ENCODE peak calls at places on chromosomes 13 and 19, in four cellular contexts. Z, C, S and X are unnamed samples.

GRCh38 chr13:74026753-74027152 is 107.5 kb downstream of the KLF12 start:
- DNase-seq in Z (peak; percentile 44), C (no peak), S (peak; percentile 67), X (no peak)

GRCh38 chr19:11504502-11505031 is 1.1 kb downstream of the ZNF653 start:
- DNase-seq in Z (no peak), S (no peak), C (no peak), X (no peak)

GRCh38 chr19:18122860-18123795 is 25.6 kb downstream of the MAST3 start:
- DNase-seq in C (no peak), S (no peak), Z (no peak), X (peak; percentile 52)

GRCh38 chr13:105518086-105518485 is 1017.4 kb downstream of the EFNB2 start:
- DNase-seq in Z (no peak), S (no peak), C (no peak), X (no peak)

GRCh38 chr13:43816401-43816889 is 29.7 kb upstream of the ENOX1 start:
- DNase-seq in Z (no peak), S (no peak), C (no peak), X (peak; percentile 25)

GRCh38 chr19:7931221-7932061 is 5.5 kb upstream of the CTXN1 start:
- DNase-seq in Z (no peak), C (peak; percentile 26), S (no peak), X (no peak)

GRCh38 chr19:12913871-12914690 is 5.0 kb downstream of the SYCE2 start:
- DNase-seq in Z (peak; percentile 45), S (peak; percentile 59), C (no peak), X (no peak)

GRCh38 chr19:18062043-18062442 is 24.7 kb downstream of the IL12RB1 start:
- DNase-seq in Z (no peak), S (no peak), C (no peak), X (no peak)

GRCh38 chr19:45130888-45131615 is 29.7 kb downstream of the NKPD1 start:
- DNase-seq in S (no peak), C (no peak), Z (no peak), X (peak; percentile 43)